ENCODE peak calls at places on chromosomes 6 and 20, in seven cellular contexts. F, R, L, G, Q, U and I are unnamed samples.
A peak's percentile ranks its signal among the peaks of the same experiment; 100 is the strongest.

GRCh38 chr6:41066867-41067304 is 5.3 kb downstream of the OARD1 start:
- DNase-seq in R (peak; percentile 64), U (peak; percentile 75), G (peak; percentile 61), Q (peak; percentile 64), L (no peak), F (peak; percentile 67), I (peak; percentile 69)

GRCh38 chr6:157272866-157273755 is 50.2 kb downstream of the TMEM242 start:
- DNase-seq in L (peak; percentile 27), G (no peak), F (no peak), U (no peak), Q (no peak), R (no peak), I (no peak)

GRCh38 chr6:137218473-137218916 is 690 bp downstream of the IFNGR1 start:
- DNase-seq in F (peak; percentile 47), U (peak; percentile 37), L (no peak), R (no peak), Q (no peak), G (peak; percentile 25), I (no peak)

GRCh38 chr6:145669627-145670034 is 65.7 kb downstream of the EPM2A start:
- DNase-seq in L (no peak), U (no peak), Q (no peak), R (no peak), F (peak; percentile 31), G (no peak), I (no peak)

GRCh38 chr6:106156863-106157262 is 70.7 kb downstream of the PRDM1 start:
- DNase-seq in R (no peak), U (no peak), F (no peak), G (no peak), Q (no peak), L (no peak), I (no peak)

GRCh38 chr20:63700199-63701050 is 4.0 kb downstream of the TNFRSF6B start:
- DNase-seq in R (no peak), L (peak; percentile 35), G (no peak), F (no peak), Q (no peak), U (no peak), I (no peak)

GRCh38 chr6:145015739-145016558 is 719.4 kb downstream of the EPM2A start:
- DNase-seq in G (no peak), U (no peak), R (no peak), Q (no peak), F (peak; percentile 81), L (no peak), I (no peak)

GRCh38 chr6:139748353-139749146 is 374.1 kb upstream of the CITED2 start:
- DNase-seq in R (no peak), L (no peak), F (no peak), Q (no peak), U (no peak), G (no peak), I (no peak)

GRCh38 chr6:108738684-108739406 is 109.4 kb upstream of the ARMC2 start:
- DNase-seq in R (no peak), G (no peak), U (no peak), L (no peak), Q (no peak), F (no peak), I (no peak)

GRCh38 chr6:31243508-31243907 is 28.4 kb downstream of the HLA-C start:
- DNase-seq in G (no peak), U (no peak), R (no peak), F (no peak), Q (no peak), L (no peak), I (no peak)

GRCh38 chr6:100475554-100476325 is 11.0 kb upstream of the SIM1 start:
- DNase-seq in Q (no peak), U (no peak), F (no peak), R (no peak), G (no peak), L (no peak), I (no peak)